ENCODE peak calls at places on chromosome 14, in eight cellular contexts. P, I, K, Z, E, O, Y and M are unnamed samples.

GRCh38 chr14:103113774-103114173 is 9.5 kb upstream of the TNFAIP2 start:
- DNase-seq in P (no peak), I (no peak), K (no peak), Z (no peak), E (no peak), O (no peak), Y (no peak), M (no peak)

GRCh38 chr14:63465347-63465746 is 77.8 kb downstream of the PPP2R5E start:
- DNase-seq in P (no peak), I (no peak), K (no peak), Z (no peak), E (no peak), O (no peak), Y (no peak), M (no peak)

GRCh38 chr14:38078393-38078792 is 129.3 kb upstream of the SSTR1 start:
- DNase-seq in P (no peak), I (peak; percentile 17), K (no peak), Z (peak; percentile 21), E (no peak), O (peak; percentile 17), Y (no peak), M (peak; percentile 43)

GRCh38 chr14:85276829-85277228 is 253.1 kb upstream of the FLRT2 start:
- DNase-seq in P (no peak), I (no peak), K (peak; percentile 6), Z (no peak), E (no peak), O (no peak), Y (no peak), M (no peak)

GRCh38 chr14:64848239-64848638 is 31.5 kb downstream of the SPTB start:
- DNase-seq in P (no peak), I (no peak), K (no peak), Z (no peak), E (no peak), O (no peak), Y (no peak), M (no peak)

GRCh38 chr14:83664389-83664788 is 1865.6 kb upstream of the FLRT2 start:
- DNase-seq in P (no peak), I (no peak), K (peak; percentile 15), Z (no peak), E (no peak), O (no peak), Y (no peak), M (no peak)

GRCh38 chr14:58078068-58078467 is 73.9 kb downstream of the ARMH4 start:
- DNase-seq in P (no peak), I (peak; percentile 54), K (peak; percentile 24), Z (no peak), E (no peak), O (no peak), Y (no peak), M (no peak)

GRCh38 chr14:29310757-29311156 is 544.2 kb downstream of the FOXG1 start:
- DNase-seq in P (no peak), I (peak; percentile 83), K (no peak), Z (no peak), E (no peak), O (no peak), Y (no peak), M (no peak)

GRCh38 chr14:58272589-58273372 is 25.6 kb upstream of the ARID4A start:
- DNase-seq in P (no peak), I (peak; percentile 70), K (peak; percentile 24), Z (no peak), E (no peak), O (peak; percentile 13), Y (peak; percentile 36), M (no peak)

GRCh38 chr14:71765505-71765904 is 166.7 kb upstream of the RGS6 start:
- DNase-seq in P (no peak), I (no peak), K (no peak), Z (no peak), E (no peak), O (no peak), Y (no peak), M (no peak)

GRCh38 chr14:71762575-71762974 is 169.7 kb upstream of the RGS6 start:
- DNase-seq in P (no peak), I (no peak), K (no peak), Z (no peak), E (no peak), O (no peak), Y (no peak), M (no peak)

GRCh38 chr14:71764701-71765347 is 167.4 kb upstream of the RGS6 start:
- DNase-seq in P (no peak), I (no peak), K (no peak), Z (no peak), E (no peak), O (no peak), Y (no peak), M (peak; percentile 14)
- H3K4me3 ChIP-seq in P (no peak overlapping the region), I (peak overlapping the region; percentile 12), K (no peak overlapping the region), Z (no peak overlapping the region), E (no peak overlapping the region), O (no peak overlapping the region), Y (no peak overlapping the region), M (no peak overlapping the region)

GRCh38 chr14:55026793-55027560 is at the start of the genes SOCS4 and WDHD1:
- DNase-seq in P (peak; percentile 98), I (peak; percentile 99), K (peak; percentile 94), Z (peak; percentile 93), E (peak; percentile 95), O (peak; percentile 95), Y (peak; percentile 96), M (peak; percentile 96)
- TF ChIP-seq CTCF in P (peak; percentile 17), I (peak; percentile 34), K (no peak), Z (peak; percentile 8), E (no peak), O (no peak), Y (no peak), M (no peak)

GRCh38 chr14:56247495-56248087 is 129.4 kb downstream of the PELI2 start:
- DNase-seq in P (no peak), I (peak; percentile 74), K (peak; percentile 33), Z (no peak), E (no peak), O (peak; percentile 18), Y (no peak), M (no peak)
- H3K27ac ChIP-seq in P (no peak overlapping the region), I (no peak overlapping the region), K (no peak overlapping the region), Z (no peak overlapping the region), E (no peak overlapping the region), O (no peak overlapping the region), Y (no peak overlapping the region), M (no peak overlapping the region)

DNA sequence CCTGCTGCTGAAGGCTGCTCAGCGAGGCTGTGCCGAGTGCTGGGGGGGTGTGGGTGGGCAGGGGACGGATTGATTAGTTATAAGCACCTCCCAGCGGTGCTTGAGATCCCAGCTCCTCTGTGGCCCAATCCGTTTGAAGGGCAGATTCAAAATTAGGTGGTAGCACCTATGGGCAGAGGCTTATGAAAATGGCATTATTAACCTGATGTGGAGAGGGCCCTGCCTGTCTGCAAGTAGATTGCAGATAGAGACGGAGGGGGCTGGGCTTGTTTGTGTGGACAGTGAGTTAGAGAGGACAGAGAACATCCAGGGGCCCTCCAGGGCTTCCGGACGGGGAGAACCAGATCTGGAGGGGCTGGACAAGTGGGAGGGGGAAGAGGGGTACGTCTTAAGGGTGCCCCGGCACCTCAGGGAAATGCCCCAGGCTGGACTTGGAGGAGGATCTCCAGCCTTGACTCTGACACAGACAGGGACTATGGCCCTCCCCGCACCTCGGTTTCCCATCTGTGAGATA is at the start of gene RTL1:
- DNase-seq in P (no peak), I (no peak), K (no peak), Z (no peak), E (no peak), O (no peak), Y (no peak), M (no peak)
- H3K4me3 ChIP-seq in P (no peak within 1 kb of the TSS), I (no peak within 1 kb of the TSS), K (peak within 1 kb of the TSS; percentile 64), Z (no peak within 1 kb of the TSS), E (no peak within 1 kb of the TSS), O (no peak within 1 kb of the TSS), Y (no peak within 1 kb of the TSS), M (no peak within 1 kb of the TSS)

GRCh38 chr14:92481811-92482559 is 31.6 kb upstream of the RIN3 start:
- DNase-seq in P (no peak), I (no peak), K (no peak), Z (no peak), E (no peak), O (no peak), Y (no peak), M (no peak)

GRCh38 chr14:92480856-92481255 is 32.7 kb upstream of the RIN3 start:
- DNase-seq in P (no peak), I (no peak), K (no peak), Z (no peak), E (no peak), O (no peak), Y (peak; percentile 10), M (no peak)

GRCh38 chr14:92482621-92483319 is 30.8 kb upstream of the RIN3 start:
- DNase-seq in P (no peak), I (no peak), K (no peak), Z (no peak), E (no peak), O (no peak), Y (peak; percentile 14), M (no peak)

GRCh38 chr14:92484132-92484823 is 29.3 kb upstream of the RIN3 start:
- DNase-seq in P (no peak), I (no peak), K (no peak), Z (no peak), E (no peak), O (no peak), Y (peak; percentile 7), M (no peak)

DNA sequence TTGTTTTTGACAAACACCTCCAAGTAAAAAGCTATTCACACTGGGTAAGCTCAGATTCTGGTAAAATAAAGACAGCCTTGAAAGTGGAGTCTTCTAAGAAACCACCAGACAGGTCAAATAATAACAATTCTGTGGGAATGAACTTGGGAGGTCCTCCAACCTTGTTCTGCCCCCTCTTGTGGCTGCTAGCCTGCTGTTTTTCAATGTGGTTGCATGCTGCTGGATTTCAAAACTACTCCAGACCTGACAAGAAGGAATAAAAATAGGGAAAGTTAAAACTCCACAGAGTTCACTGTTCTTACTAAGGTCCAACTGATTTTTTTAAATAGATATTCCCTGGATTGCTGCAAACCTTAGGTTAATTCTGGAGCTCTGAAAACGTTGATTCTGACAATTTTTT is 32.2 kb upstream of the RIN3 start:
- DNase-seq in P (no peak), I (no peak), K (no peak), Z (no peak), E (no peak), O (no peak), Y (no peak), M (no peak)
- TF ChIP-seq CTCF in P (peak; percentile 13), I (peak; percentile 32), K (peak; percentile 22), Z (no peak), E (no peak), O (peak; percentile 23), Y (no peak), M (no peak)

GRCh38 chr14:73007835-73008234 is 19.1 kb downstream of the ZFYVE1 start:
- DNase-seq in P (no peak), I (no peak), K (no peak), Z (no peak), E (no peak), O (no peak), Y (no peak), M (no peak)
- H3K27ac ChIP-seq in P (peak overlapping the region; percentile 42), I (no peak overlapping the region), K (no peak overlapping the region), Z (peak overlapping the region; percentile 19), E (no peak overlapping the region), O (no peak overlapping the region), Y (no peak overlapping the region), M (no peak overlapping the region)

GRCh38 chr14:61764342-61765122 is 2.3 kb downstream of the SNAPC1 start:
- DNase-seq in P (no peak), I (peak; percentile 59), K (no peak), Z (no peak), E (no peak), O (no peak), Y (no peak), M (no peak)
- H3K4me3 ChIP-seq in P (no peak overlapping the region), I (peak overlapping the region; percentile 96), K (peak overlapping the region; percentile 79), Z (no peak overlapping the region), E (peak overlapping the region; percentile 79), O (peak overlapping the region; percentile 92), Y (no peak overlapping the region), M (no peak overlapping the region)

GRCh38 chr14:24139272-24139934 is 2.0 kb downstream of the EMC9 start:
- DNase-seq in P (no peak), I (peak; percentile 35), K (peak; percentile 38), Z (no peak), E (no peak), O (no peak), Y (no peak), M (no peak)
- TF ChIP-seq CTCF in P (no peak), I (no peak), K (no peak), Z (no peak), E (no peak), O (no peak), Y (no peak), M (no peak)